ENCODE peak calls at places on chromosomes 7 and 10, in four cellular contexts. B is K562, O is H1, J is HepG2. D is an unnamed sample.

GRCh38 chr7:142476077-142476476 is 218.2 kb upstream of the PRSS58 start:
- DNase-seq in O (no peak), B (no peak), J (no peak), D (no peak)

GRCh38 chr7:134941185-134941900 is 45.0 kb upstream of the AGBL3 start:
- DNase-seq in J (no peak), O (no peak), B (no peak), D (peak)

GRCh38 chr7:23277359-23277989 is 21.7 kb upstream of the MALSU1 start:
- DNase-seq in B (peak), O (no peak), J (peak), D (peak)

GRCh38 chr10:92742331-92743228 is 52.8 kb downstream of the HHEX start:
- DNase-seq in B (no peak), O (no peak), J (no peak), D (no peak)

GRCh38 chr10:71588685-71589084 is 130.9 kb downstream of the C10orf105 start:
- DNase-seq in J (no peak), B (no peak), O (no peak), D (no peak)

GRCh38 chr7:111677848-111678247 is 115.6 kb upstream of the IMMP2L start:
- DNase-seq in B (no peak), O (no peak), J (no peak), D (no peak)

GRCh38 chr7:66054063-66054462 is 21.6 kb upstream of the ASL start:
- DNase-seq in O (no peak), B (no peak), J (no peak), D (no peak)

GRCh38 chr10:125137601-125138438 is 22.5 kb downstream of the CTBP2 start:
- DNase-seq in J (no peak), O (no peak), B (no peak), D (no peak)

GRCh38 chr7:40572810-40573470 is 438.1 kb downstream of the SUGCT start:
- DNase-seq in O (no peak), B (no peak), J (no peak), D (no peak)

GRCh38 chr10:73873843-73874215 is 526 bp downstream of the CAMK2G start:
- DNase-seq in O (no peak), J (no peak), B (peak), D (no peak)

GRCh38 chr10:58239561-58240169 is 28.0 kb downstream of the IPMK start:
- DNase-seq in J (no peak), O (no peak), B (no peak), D (no peak)

GRCh38 chr7:82359426-82359825 is 84.2 kb downstream of the CACNA2D1 start:
- DNase-seq in B (no peak), J (no peak), O (no peak), D (peak)

GRCh38 chr10:111085690-111086353 is 9.0 kb downstream of the ADRA2A start:
- DNase-seq in B (no peak), O (no peak), J (no peak), D (no peak)

GRCh38 chr7:110835209-110835608 is 255.7 kb upstream of the LRRN3 start:
- DNase-seq in J (peak), O (no peak), B (no peak), D (no peak)

GRCh38 chr7:143849785-143850479 is 52.0 kb downstream of the TCAF1 start:
- DNase-seq in B (no peak), O (no peak), J (no peak), D (no peak)

GRCh38 chr7:31478018-31478417 is 35.9 kb upstream of the ITPRID1 start:
- DNase-seq in J (no peak), B (no peak), O (no peak), D (no peak)

GRCh38 chr7:42238709-42239395 is 1.8 kb upstream of the GLI3 start:
- DNase-seq in O (no peak), B (no peak), J (no peak), D (no peak)

GRCh38 chr7:129163875-129164544 is 19.5 kb downstream of the TSPAN33 start:
- DNase-seq in O (no peak), J (peak), B (peak), D (peak)

GRCh38 chr10:132102071-132102716 is 36.4 kb downstream of the JAKMIP3 start:
- DNase-seq in J (no peak), B (no peak), O (peak), D (no peak)

GRCh38 chr7:94605031-94605430 is 50.9 kb downstream of the SGCE start:
- DNase-seq in J (no peak), O (no peak), B (no peak), D (no peak)

GRCh38 chr10:108598320-108598695 is 1325.0 kb downstream of the XPNPEP1 start:
- DNase-seq in J (peak), O (peak), B (no peak), D (no peak)

GRCh38 chr7:132185150-132185549 is 391.1 kb downstream of the PLXNA4 start:
- DNase-seq in B (no peak), J (no peak), O (no peak), D (no peak)

GRCh38 chr7:2497065-2497464 is 20.9 kb upstream of the GRIFIN start:
- DNase-seq in J (no peak), O (no peak), B (no peak), D (no peak)

GRCh38 chr10:36602374-36602773 is 523.0 kb upstream of the ANKRD30A start:
- DNase-seq in O (no peak), J (no peak), B (no peak), D (peak)

GRCh38 chr10:94194256-94194655 is 168.5 kb downstream of the NOC3L start:
- DNase-seq in O (no peak), B (no peak), J (no peak), D (no peak)

GRCh38 chr7:155543011-155543881 is 3.1 kb downstream of the CNPY1 start:
- DNase-seq in B (no peak), O (no peak), J (peak), D (no peak)

GRCh38 chr10:64465653-64466052 is 944.5 kb downstream of the REEP3 start:
- DNase-seq in J (no peak), O (no peak), B (no peak), D (no peak)

GRCh38 chr7:82729172-82730030 is 285.8 kb upstream of the CACNA2D1 start:
- DNase-seq in B (peak), O (no peak), J (peak), D (peak)

GRCh38 chr10:110883924-110884323 is 12.2 kb downstream of the PDCD4 start:
- DNase-seq in B (no peak), O (no peak), J (no peak), D (no peak)

GRCh38 chr7:139673762-139674161 is 104.0 kb downstream of the HIPK2 start:
- DNase-seq in J (no peak), B (no peak), O (no peak), D (no peak)

GRCh38 chr7:74454948-74455804 is 1.5 kb downstream of the GTF2IRD1 start:
- DNase-seq in J (peak), B (peak), O (no peak), D (no peak)

GRCh38 chr7:412731-413356 is 106.8 kb downstream of the PDGFA start:
- DNase-seq in O (no peak), J (no peak), B (no peak), D (no peak)

GRCh38 chr10:133391761-133392518 is 2.0 kb upstream of the MTG1 start:
- DNase-seq in J (no peak), O (no peak), B (no peak), D (no peak)

GRCh38 chr10:75924309-75924920 is 493.0 kb downstream of the LRMDA start:
- DNase-seq in J (no peak), O (no peak), B (no peak), D (no peak)

GRCh38 chr7:133009853-133010252 is 72.0 kb downstream of the CHCHD3 start:
- DNase-seq in O (no peak), B (no peak), J (no peak), D (no peak)

GRCh38 chr10:68516766-68517165 is 10.6 kb downstream of the SLC25A16 start:
- DNase-seq in J (no peak), B (no peak), O (no peak), D (no peak)

GRCh38 chr7:115410427-115410805 is 488.5 kb downstream of the MDFIC start:
- DNase-seq in O (no peak), J (no peak), B (no peak), D (no peak)

GRCh38 chr7:158569858-158570239 is 17.8 kb downstream of the PTPRN2 start:
- DNase-seq in B (no peak), J (no peak), O (peak), D (no peak)

GRCh38 chr10:74922921-74923320 is 96.5 kb downstream of the KAT6B start:
- DNase-seq in B (no peak), O (no peak), J (no peak), D (no peak)

GRCh38 chr7:12518920-12519681 is 51.4 kb upstream of the SCIN start:
- DNase-seq in B (peak), J (peak), O (peak), D (peak)
- TF ChIP-seq PHF8 in B (no peak), J (no peak), O (no peak), D (no peak)

DNA sequence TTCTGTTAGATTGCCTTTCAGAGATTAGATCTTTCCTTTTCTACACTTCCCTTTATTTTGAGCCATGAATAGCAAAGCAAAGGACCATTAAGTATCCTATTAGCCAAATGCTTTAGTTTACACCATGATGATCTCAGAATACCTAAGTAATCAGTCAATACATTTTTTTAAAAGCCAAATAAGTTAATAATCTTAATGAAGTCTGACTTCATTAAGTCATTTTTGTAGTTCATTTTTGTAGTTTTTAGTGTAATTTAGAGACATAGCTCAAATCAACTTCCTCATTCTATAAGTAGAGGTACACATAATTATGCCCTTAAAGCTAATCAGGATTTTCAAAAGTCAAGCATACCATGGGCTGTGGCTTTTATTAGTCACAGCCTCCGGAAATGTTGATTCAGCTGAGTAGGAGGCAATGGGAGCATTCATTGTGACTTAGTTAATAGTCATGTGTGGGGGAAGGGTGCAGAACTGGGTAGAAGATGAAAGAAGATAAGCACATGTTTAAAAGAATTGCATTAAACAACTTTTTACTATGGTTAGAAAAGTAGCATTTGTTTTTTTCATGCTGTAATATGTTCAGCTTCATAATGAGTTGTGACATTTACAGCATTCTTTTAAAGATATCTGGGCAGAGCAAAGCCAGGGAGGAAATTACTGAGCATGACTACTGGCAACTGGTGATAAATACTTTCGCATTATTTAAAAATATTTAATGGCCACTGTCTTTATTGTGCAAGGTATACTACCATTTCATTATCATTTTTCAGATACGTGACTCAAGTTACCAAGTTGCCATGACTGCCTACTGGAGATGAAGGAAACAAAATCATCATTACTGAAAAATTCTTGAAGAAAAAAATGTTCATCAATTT is 57.3 kb upstream of the CCDC71L start:
- DNase-seq in J (peak), B (peak), O (no peak), D (peak)
- TF ChIP-seq POLR2A in J (no peak), B (no peak), O (no peak), D (no peak)

GRCh38 chr7:29381206-29382094 is 182.2 kb upstream of the PRR15 start:
- DNase-seq in B (no peak), O (no peak), J (no peak), D (no peak)
- TF ChIP-seq PHF8 in B (no peak), O (no peak), J (no peak), D (no peak)

DNA sequence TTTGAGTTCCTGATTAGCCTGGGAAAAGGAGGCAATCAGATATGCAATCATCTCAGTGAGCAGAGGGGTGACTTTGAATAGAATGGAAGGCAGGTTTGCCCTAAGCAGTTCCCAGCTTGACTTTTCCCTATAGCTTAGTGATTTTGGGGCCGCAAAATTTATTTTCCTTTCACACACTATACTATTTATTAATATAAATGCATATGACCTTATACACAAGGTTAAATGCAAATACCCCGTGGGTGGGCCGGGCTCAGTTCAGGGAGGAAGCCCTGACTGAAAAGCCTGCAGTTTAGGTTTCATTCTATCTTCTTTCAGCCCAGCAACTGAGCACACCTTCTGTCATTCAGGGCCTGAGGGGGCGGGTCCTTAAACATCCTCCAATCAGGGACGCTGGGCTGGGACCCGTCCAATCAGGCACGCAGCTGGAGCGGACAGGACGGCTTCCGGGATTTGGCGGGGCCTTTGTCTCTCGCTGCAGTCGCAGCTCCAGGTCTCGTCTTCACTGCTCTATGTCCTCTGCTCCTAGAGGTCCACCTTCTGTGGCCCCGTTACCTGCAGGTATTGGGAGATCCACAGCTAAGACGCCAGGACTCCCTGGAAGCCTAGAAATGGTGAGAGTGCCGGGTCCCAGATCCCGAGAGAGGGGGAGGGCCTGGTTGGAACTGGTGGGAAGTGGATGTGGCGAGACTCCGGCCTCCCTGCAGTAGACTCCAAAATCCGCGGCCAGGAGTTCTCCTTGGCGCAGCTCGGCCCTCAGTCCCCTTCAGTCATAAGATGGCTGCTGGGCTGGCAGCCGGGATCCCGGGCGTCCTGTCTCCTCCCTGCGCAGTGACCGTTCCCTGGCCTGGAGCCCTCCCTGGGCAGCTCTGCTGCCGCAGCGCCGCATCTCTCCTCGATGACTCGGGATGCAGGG is at the start of gene ZNF273:
- DNase-seq in J (peak), B (peak), O (peak), D (peak)
- TF ChIP-seq POLR2A in J (peak), B (peak), O (peak), D (peak)

GRCh38 chr7:93189235-93189634 is 37.0 kb downstream of the HEPACAM2 start:
- DNase-seq in O (no peak), B (no peak), J (no peak), D (no peak)

DNA sequence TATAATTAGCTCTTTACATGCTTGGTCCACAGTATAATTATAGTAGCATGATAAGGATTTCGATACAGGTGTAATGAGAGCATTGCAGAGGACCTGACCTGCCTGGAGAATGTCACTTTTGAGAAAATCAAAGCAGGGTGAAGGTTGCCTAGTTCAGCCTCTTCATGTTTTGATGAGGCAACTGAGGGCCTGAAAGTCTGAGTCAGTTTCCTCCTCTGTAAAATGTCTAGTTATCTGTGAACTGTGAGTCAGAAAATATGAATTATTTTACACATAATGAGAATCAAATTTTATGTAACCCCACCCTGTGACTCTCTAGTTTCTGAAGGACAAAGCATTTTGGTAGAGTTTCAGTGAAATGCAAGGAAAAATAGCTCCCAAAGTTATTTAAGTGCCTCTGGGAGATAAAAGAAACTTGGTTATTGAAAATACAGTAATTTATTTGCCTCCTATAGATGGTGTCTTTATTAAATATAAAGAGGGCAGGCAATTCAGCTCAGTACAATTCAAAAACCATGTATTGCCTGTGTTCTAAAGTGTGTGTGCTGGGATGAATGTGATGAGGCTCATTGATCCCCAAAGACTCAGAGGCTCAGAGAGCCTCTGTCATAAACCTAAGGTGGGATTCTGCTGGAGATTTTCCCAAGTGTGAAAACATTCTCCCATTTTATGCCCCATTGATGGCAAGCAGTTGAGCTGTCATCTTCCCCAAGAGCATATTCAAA is 37.3 kb upstream of the SAMD9L start:
- DNase-seq in B (no peak), J (no peak), O (no peak), D (no peak)
- TF ChIP-seq PHF8 in B (no peak), J (no peak), O (no peak), D (no peak)

GRCh38 chr7:26376208-26376917 is 84.7 kb downstream of the SNX10 start:
- DNase-seq in O (peak), J (peak), B (no peak), D (peak)
- TF ChIP-seq POLR2A in O (no peak), J (no peak), B (no peak), D (no peak)

GRCh38 chr10:104041891-104042535 is 43.7 kb downstream of the COL17A1 start:
- DNase-seq in O (no peak), J (no peak), B (no peak), D (no peak)
- TF ChIP-seq PHF8 in O (no peak), J (no peak), B (no peak), D (no peak)

GRCh38 chr10:21369697-21370096 is 155.8 kb downstream of the SKIDA1 start:
- DNase-seq in B (no peak), O (no peak), J (no peak), D (peak)

GRCh38 chr10:21368728-21369425 is 156.6 kb downstream of the SKIDA1 start:
- DNase-seq in O (no peak), B (no peak), J (no peak), D (no peak)

GRCh38 chr10:21368022-21368582 is 157.4 kb downstream of the SKIDA1 start:
- DNase-seq in J (no peak), O (no peak), B (peak), D (peak)

DNA sequence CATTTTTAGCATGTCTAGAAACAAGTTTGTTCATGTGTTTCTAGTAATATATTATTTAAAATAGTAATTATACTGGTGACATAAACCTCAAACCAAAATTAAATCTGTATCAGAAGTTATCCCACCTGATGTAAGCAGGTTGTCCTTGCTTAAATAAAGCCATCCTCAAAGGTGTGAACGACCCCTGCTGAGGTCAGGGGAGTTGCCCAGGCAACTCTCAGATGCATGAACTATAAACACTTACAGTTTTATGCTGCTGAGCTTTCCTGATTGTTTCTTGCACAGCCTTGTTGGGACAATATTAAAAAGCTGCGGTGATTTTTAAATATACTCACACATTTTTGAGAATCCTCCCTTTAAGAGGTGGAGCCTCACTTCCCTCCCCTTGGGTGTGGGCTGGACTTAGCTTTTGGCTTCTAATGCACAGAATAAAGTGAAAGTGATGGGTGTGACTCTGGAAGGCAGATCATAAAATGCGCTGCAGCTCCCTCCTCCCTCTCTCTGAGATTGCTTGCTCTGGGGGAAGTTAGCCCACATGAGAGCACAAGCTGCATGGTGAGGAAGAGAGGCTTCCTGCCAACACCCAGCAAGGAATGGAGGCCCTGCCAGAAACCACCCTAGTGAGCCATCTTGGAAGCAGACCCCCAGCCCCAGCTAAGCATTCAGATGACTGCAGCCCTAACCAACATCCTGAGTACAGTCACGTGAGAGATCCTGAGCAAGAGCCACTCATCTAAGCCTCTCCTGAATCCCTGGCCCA is 152.7 kb downstream of the SKIDA1 start:
- DNase-seq in O (no peak), B (no peak), J (no peak), D (peak)
- TF ChIP-seq POLR2A in O (no peak), B (no peak), J (no peak), D (no peak)

D was measured in A549.